ENCODE peak calls at places on chromosome 9, in eight cellular contexts. M is breast epithelium; N is naive thymus-derived CD4-positive, alpha-beta T cell; E is heart right ventricle; B is brain microvascular endothelial cell; Y is neuronal stem cell; R is sigmoid colon; G is AG04450. I is an unnamed sample. For H3K27me3, the result is how much of the 10 kb centered on the place peaks cover.

GRCh38 chr9:20319241-20319640 is 303.1 kb downstream of the MLLT3 start:
- DNase-seq in R (no peak), M (no peak), N (no peak), E (no peak), Y (no peak), B (no peak), G (no peak), I (no peak)

GRCh38 chr9:28808042-28808441 is 1234.8 kb upstream of the C9orf72 start:
- DNase-seq in B (no peak), N (no peak), Y (no peak), E (no peak), R (no peak), G (no peak), M (no peak), I (no peak)

GRCh38 chr9:107929439-107929838 is 439.9 kb upstream of the KLF4 start:
- DNase-seq in M (no peak), E (peak), R (peak), Y (no peak), N (no peak), B (peak), G (no peak), I (peak)

GRCh38 chr9:136578915-136579637 is 33.2 kb upstream of the NOTCH1 start:
- DNase-seq in M (no peak), Y (no peak), N (peak), E (peak), B (no peak), R (no peak), G (no peak), I (no peak)

GRCh38 chr9:122931851-122932199 is 513 bp upstream of the ZBTB26 start:
- DNase-seq in R (no peak), G (no peak), M (no peak), E (no peak), Y (no peak), N (no peak), B (peak), I (no peak)

GRCh38 chr9:69121155-69122085 is 52.7 kb upstream of the TJP2 start:
- DNase-seq in R (no peak), N (peak), E (peak), M (peak), G (no peak), Y (peak), B (peak), I (peak)

GRCh38 chr9:90100014-90100413 is 495.2 kb downstream of the GADD45G start:
- DNase-seq in M (no peak), N (no peak), G (no peak), Y (no peak), R (no peak), B (no peak), E (no peak), I (no peak)

GRCh38 chr9:123599781-123600180 is 243.8 kb downstream of the CRB2 start:
- DNase-seq in B (no peak), N (no peak), R (no peak), M (no peak), G (no peak), Y (no peak), E (no peak), I (no peak)

GRCh38 chr9:93127395-93127911 is 6.6 kb downstream of the NINJ1 start:
- DNase-seq in E (no peak), N (no peak), Y (no peak), M (peak), B (no peak), R (peak), G (no peak), I (peak)

GRCh38 chr9:35650341-35651158 is at the start of gene SIT1:
- DNase-seq in N (peak), Y (no peak), E (no peak), B (no peak), M (no peak), R (peak), G (no peak), I (no peak)

GRCh38 chr9:86285247-86285646 is 2.9 kb upstream of the ISCA1 start:
- DNase-seq in E (no peak), N (no peak), Y (no peak), M (no peak), R (no peak), B (no peak), G (no peak), I (no peak)

GRCh38 chr9:70352802-70353201 is 61.7 kb downstream of the KLF9 start:
- DNase-seq in M (no peak), Y (no peak), B (no peak), R (no peak), E (no peak), G (no peak), N (peak), I (no peak)

GRCh38 chr9:127973169-127974001 is 7.4 kb downstream of the EEIG1 start:
- DNase-seq in Y (no peak), E (peak), N (no peak), R (peak), B (no peak), M (no peak), G (no peak), I (peak)

GRCh38 chr9:129487658-129488483 is 133.0 kb downstream of the C9orf50 start:
- DNase-seq in G (no peak), N (peak), E (peak), R (peak), M (no peak), Y (no peak), B (peak), I (peak)

GRCh38 chr9:37408933-37409710 is 13.4 kb upstream of the GRHPR start:
- DNase-seq in R (no peak), N (no peak), Y (no peak), M (no peak), B (no peak), E (no peak), G (no peak), I (no peak)

GRCh38 chr9:22446589-22446949 is at the start of gene DMRTA1:
- DNase-seq in N (no peak), E (peak), B (peak), R (peak), M (peak), Y (no peak), G (no peak), I (peak)

GRCh38 chr9:2043881-2044462 is 28.8 kb downstream of the SMARCA2 start:
- DNase-seq in M (no peak), E (no peak), R (no peak), Y (no peak), G (no peak), N (no peak), B (no peak), I (no peak)

GRCh38 chr9:73816905-73817304 is 665.2 kb downstream of the ANXA1 start:
- DNase-seq in N (no peak), M (no peak), E (no peak), R (no peak), G (no peak), B (no peak), Y (no peak), I (no peak)

GRCh38 chr9:133344979-133345378 is 3.0 kb downstream of the MED22 start:
- DNase-seq in B (no peak), Y (no peak), E (no peak), N (no peak), M (no peak), R (no peak), G (no peak), I (no peak)

GRCh38 chr9:127612993-127613954 is 1.2 kb downstream of the STXBP1 start:
- DNase-seq in M (peak), R (peak), E (peak), G (no peak), B (peak), Y (no peak), N (peak), I (peak)

GRCh38 chr9:114856210-114856941 is 50.5 kb upstream of the TNFSF15 start:
- DNase-seq in E (no peak), N (no peak), B (peak), R (peak), Y (no peak), G (peak), M (no peak), I (no peak)

GRCh38 chr9:133673260-133673658 is 37.1 kb downstream of the DBH start:
- DNase-seq in Y (no peak), G (no peak), N (no peak), R (no peak), B (peak), E (no peak), M (no peak), I (peak)

GRCh38 chr9:96029722-96030515 is 154.4 kb downstream of the ERCC6L2 start:
- DNase-seq in E (no peak), Y (no peak), N (no peak), B (no peak), G (no peak), M (no peak), R (no peak), I (peak)

GRCh38 chr9:96241391-96241809 is 60.6 kb downstream of the HSD17B3 start:
- DNase-seq in E (no peak), R (no peak), M (no peak), Y (no peak), N (no peak), B (no peak), G (no peak), I (no peak)

GRCh38 chr9:94031380-94031779 is 52.9 kb upstream of the PTPDC1 start:
- DNase-seq in Y (no peak), N (no peak), B (no peak), E (no peak), M (no peak), R (no peak), G (no peak), I (no peak)

GRCh38 chr9:3848445-3849114 is 322.8 kb upstream of the RFX3 start:
- DNase-seq in E (no peak), N (no peak), Y (peak), M (no peak), G (no peak), B (no peak), R (no peak), I (no peak)

GRCh38 chr9:133347515-133347984 is 381 bp downstream of the MED22 start:
- DNase-seq in G (no peak), E (peak), N (peak), M (peak), B (no peak), Y (peak), R (no peak), I (peak)

GRCh38 chr9:120344230-120344629 is 235.7 kb downstream of the CDK5RAP2 start:
- DNase-seq in Y (no peak), R (no peak), N (no peak), E (no peak), G (peak), B (peak), M (no peak), I (no peak)

GRCh38 chr9:34929506-34930102 is 28.5 kb upstream of the PHF24 start:
- DNase-seq in Y (peak), R (no peak), G (no peak), M (no peak), B (peak), N (peak), E (no peak), I (no peak)

GRCh38 chr9:91734371-91734981 is 215.6 kb downstream of the ROR2 start:
- DNase-seq in Y (peak), M (peak), N (peak), R (peak), G (no peak), E (peak), B (peak), I (peak)

GRCh38 chr9:1296331-1296730 is 246.2 kb downstream of the DMRT2 start:
- DNase-seq in Y (no peak), B (no peak), R (no peak), G (no peak), N (no peak), E (no peak), M (no peak), I (no peak)

GRCh38 chr9:16824545-16825041 is 45.9 kb downstream of the BNC2 start:
- DNase-seq in G (peak), E (no peak), M (peak), B (peak), Y (no peak), R (no peak), N (no peak), I (no peak)

GRCh38 chr9:96453625-96454024 is 3.7 kb downstream of the HABP4 start:
- DNase-seq in B (peak), E (no peak), M (no peak), G (no peak), Y (no peak), N (no peak), R (no peak), I (no peak)

GRCh38 chr9:133119461-133120342 is 1.3 kb downstream of the RALGDS start:
- DNase-seq in E (peak), G (no peak), N (no peak), Y (no peak), B (no peak), R (peak), M (no peak), I (peak)

DNA sequence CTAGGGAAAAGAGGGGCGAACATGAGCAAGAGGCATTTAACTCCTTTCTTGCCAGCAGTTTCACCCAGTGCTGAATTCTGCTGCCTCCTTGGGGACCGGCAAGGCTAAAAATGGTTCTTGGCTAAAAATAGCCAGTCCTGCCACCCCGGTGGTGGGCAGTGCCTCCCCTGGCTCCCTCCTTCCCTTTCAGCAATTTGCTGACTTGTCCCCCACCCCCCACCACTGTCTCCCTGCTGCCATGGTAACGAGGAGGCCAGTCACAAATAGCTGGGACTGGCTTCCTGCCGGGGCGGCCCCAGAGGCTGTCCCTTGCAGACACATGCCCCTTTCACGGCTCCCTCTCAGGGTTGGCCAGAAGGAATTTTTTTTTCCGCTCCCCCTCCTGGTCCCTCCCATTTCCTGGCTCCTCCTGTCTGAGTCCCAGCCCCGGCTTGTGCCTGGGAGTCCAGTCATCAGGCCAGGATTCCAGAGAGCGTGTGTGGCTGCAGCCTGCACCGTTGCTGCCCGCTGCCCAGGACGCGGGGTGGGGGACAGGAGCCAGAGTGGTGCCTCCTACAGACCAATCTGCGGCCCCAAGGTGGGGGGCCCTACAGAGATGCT is 130.3 kb downstream of the RGS3 start:
- DNase-seq in Y (peak), R (peak), G (peak), B (peak), M (peak), E (peak), N (no peak), I (peak)
- H3K27ac ChIP-seq in Y (peak), R (peak), G (peak), B (peak), M (peak), E (peak), N (no peak), I (peak)

GRCh38 chr9:130661461-130662098 is 2.8 kb upstream of the PRDM12 start:
- DNase-seq in G (no peak), R (no peak), Y (no peak), N (no peak), M (no peak), E (no peak), B (no peak), I (peak)

GRCh38 chr9:130659699-130660248 is 4.6 kb upstream of the PRDM12 start:
- DNase-seq in B (no peak), R (no peak), M (no peak), E (no peak), G (no peak), N (no peak), Y (no peak), I (peak)

GRCh38 chr9:130658893-130659698 is 5.3 kb upstream of the PRDM12 start:
- DNase-seq in M (no peak), G (no peak), Y (no peak), N (no peak), B (no peak), R (no peak), E (no peak), I (peak)

GRCh38 chr9:130660683-130661460 is 3.5 kb upstream of the PRDM12 start:
- DNase-seq in E (no peak), B (no peak), Y (no peak), G (no peak), M (no peak), N (no peak), R (no peak), I (peak)

GRCh38 chr9:130660326-130660682 is 4.1 kb upstream of the PRDM12 start:
- DNase-seq in R (no peak), N (no peak), B (no peak), G (no peak), Y (no peak), E (no peak), M (no peak), I (no peak)
- H3K27me3 ChIP-seq in R (half or more), N (under half), B (half or more), G (half or more), Y (half or more), E (half or more), M (under half), I (half or more)

GRCh38 chr9:5850735-5851122 is 17.8 kb upstream of the ERMP1 start:
- DNase-seq in M (no peak), N (no peak), E (no peak), Y (no peak), B (no peak), R (no peak), G (no peak), I (no peak)
- H3K27ac ChIP-seq in M (no peak), N (no peak), E (no peak), Y (no peak), B (no peak), R (no peak), G (no peak), I (no peak)

DNA sequence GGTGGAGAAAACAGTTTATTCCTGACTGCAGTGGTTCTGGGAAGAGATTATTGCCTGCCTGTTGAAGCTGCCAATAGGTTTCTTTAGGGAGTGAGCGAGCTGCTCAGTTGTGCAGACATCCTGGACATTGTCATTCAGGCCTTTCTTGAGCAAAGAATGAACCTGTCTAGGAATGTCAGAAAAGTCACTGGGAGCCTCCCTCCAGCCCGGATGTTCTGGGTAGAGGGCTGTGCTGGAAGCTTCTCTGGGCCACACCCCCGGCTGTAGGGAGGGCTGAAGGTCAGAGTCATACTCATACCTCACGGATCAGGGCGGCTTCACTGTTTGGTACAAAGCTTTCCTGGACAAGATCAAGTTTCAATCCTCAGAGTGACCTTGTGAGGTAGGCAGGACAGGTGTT is 33.4 kb upstream of the TBC1D2 start:
- DNase-seq in G (no peak), R (no peak), B (no peak), E (no peak), Y (no peak), N (no peak), M (no peak), I (no peak)
- H3K27me3 ChIP-seq in G (under half), R (under half), B (under half), E (under half), Y (under half), N (under half), M (under half), I (under half)

DNA sequence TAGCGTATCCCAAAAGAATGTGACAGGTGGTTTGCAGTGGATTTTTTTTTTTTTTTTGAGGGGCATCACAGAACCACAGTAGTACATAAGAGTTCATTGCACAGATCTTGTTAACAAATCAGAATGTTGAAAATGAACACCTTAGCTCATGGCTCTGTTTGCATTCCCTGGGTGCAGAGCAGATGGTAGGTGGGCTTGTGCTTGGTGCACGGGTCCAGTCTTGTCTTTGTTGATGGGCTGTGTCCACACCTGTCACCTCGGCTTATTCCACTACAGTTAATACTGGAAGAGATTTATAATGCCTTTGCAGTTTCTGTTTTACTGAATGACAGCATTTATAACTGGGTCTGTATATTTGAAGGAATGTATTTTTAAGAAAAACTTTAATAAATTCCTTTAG is 146.6 kb downstream of the KDM4C start:
- DNase-seq in N (no peak), Y (no peak), M (no peak), G (no peak), B (no peak), E (no peak), R (no peak), I (no peak)
- H3K27ac ChIP-seq in N (no peak), Y (no peak), M (no peak), G (no peak), B (no peak), E (no peak), R (no peak), I (no peak)

GRCh38 chr9:131812116-131812790 is 72.4 kb upstream of the RAPGEF1 start:
- DNase-seq in N (no peak), B (no peak), R (no peak), G (no peak), E (no peak), M (no peak), Y (no peak), I (no peak)
- H3K27me3 ChIP-seq in N (under half), B (under half), R (half or more), G (under half), E (half or more), M (under half), Y (under half), I (half or more)